ENCODE peak calls at places on chromosomes 3 and 15, in five cellular contexts. M is putamen, D is RWPE1, U is H7, H is EH. J is an unnamed sample.

GRCh38 chr15:90001683-90002427 is 731 bp downstream of the ZNF710 start:
- DNase-seq in M (peak; percentile 45), D (peak; percentile 75), U (peak; percentile 94), H (peak; percentile 68), J (peak; percentile 82)

GRCh38 chr15:42034628-42035177 is 13.9 kb upstream of the PLA2G4E start:
- DNase-seq in H (no peak), M (no peak), U (no peak), D (no peak), J (no peak)

GRCh38 chr3:172465281-172465680 is 17.0 kb upstream of the GHSR start:
- DNase-seq in D (no peak), H (no peak), U (no peak), M (no peak), J (no peak)

GRCh38 chr3:25021816-25022215 is 406.2 kb upstream of the RARB start:
- DNase-seq in D (peak; percentile 2), U (no peak), H (peak; percentile 66), M (peak; percentile 37), J (no peak)

GRCh38 chr3:148389916-148390315 is 307.8 kb upstream of the AGTR1 start:
- DNase-seq in U (no peak), H (peak; percentile 66), M (no peak), D (no peak), J (no peak)

GRCh38 chr3:157786618-157787017 is 283.4 kb upstream of the VEPH1 start:
- DNase-seq in D (peak; percentile 41), H (peak; percentile 64), U (no peak), M (no peak), J (no peak)

GRCh38 chr3:43155464-43156121 is 49.7 kb upstream of the POMGNT2 start:
- DNase-seq in M (peak; percentile 49), D (peak; percentile 69), U (peak; percentile 65), H (peak; percentile 86), J (no peak)

GRCh38 chr3:134054881-134055280 is 25.2 kb upstream of the SLCO2A1 start:
- DNase-seq in D (no peak), U (no peak), M (no peak), H (no peak), J (no peak)

GRCh38 chr15:40873625-40874561 is at the start of gene RHOV:
- DNase-seq in M (no peak), H (peak; percentile 60), D (peak; percentile 74), U (peak; percentile 94), J (peak; percentile 56)

GRCh38 chr3:13711911-13712650 is 163.2 kb downstream of the FBLN2 start:
- DNase-seq in U (no peak), H (no peak), M (no peak), D (no peak), J (no peak)

GRCh38 chr15:36682091-36682490 is 102.7 kb downstream of the CDIN1 start:
- DNase-seq in H (peak; percentile 62), U (no peak), M (no peak), D (no peak), J (no peak)

GRCh38 chr15:87403973-87404372 is 852.6 kb downstream of the NTRK3 start:
- DNase-seq in M (no peak), U (no peak), D (no peak), H (no peak), J (no peak)

GRCh38 chr3:171650193-171650592 is 160.1 kb downstream of the PLD1 start:
- DNase-seq in D (no peak), M (no peak), U (no peak), H (no peak), J (no peak)

GRCh38 chr3:185823280-185824044 is 1.4 kb downstream of the IGF2BP2 start:
- DNase-seq in H (peak; percentile 63), U (peak; percentile 80), D (peak; percentile 20), M (no peak), J (peak; percentile 24)

GRCh38 chr3:173501941-173502489 is 104.5 kb downstream of the NLGN1 start:
- DNase-seq in D (no peak), M (no peak), H (peak; percentile 51), U (no peak), J (no peak)

GRCh38 chr3:12363397-12364195 is 74.7 kb downstream of the PPARG start:
- DNase-seq in U (no peak), M (no peak), H (no peak), D (no peak), J (no peak)

GRCh38 chr3:167288737-167289136 is 91.4 kb downstream of the ZBBX start:
- DNase-seq in M (no peak), H (no peak), D (no peak), U (no peak), J (no peak)

GRCh38 chr3:11555823-11556222 is 87.9 kb downstream of the VGLL4 start:
- DNase-seq in H (no peak), D (no peak), M (no peak), U (peak; percentile 32), J (no peak)

GRCh38 chr15:49644364-49644794 is 23.5 kb downstream of the DTWD1 start:
- DNase-seq in H (peak; percentile 61), U (no peak), M (no peak), D (no peak), J (no peak)

GRCh38 chr3:44712455-44713075 is at the start of gene ZNF502:
- DNase-seq in U (no peak), D (peak; percentile 61), M (peak; percentile 88), H (peak; percentile 84), J (no peak)

GRCh38 chr15:41656188-41656587 is 4.0 kb upstream of the MGA start:
- DNase-seq in U (no peak), H (peak; percentile 43), M (no peak), D (no peak), J (no peak)

GRCh38 chr3:197926418-197926817 is 23.6 kb upstream of the RPL35A start:
- DNase-seq in M (no peak), H (no peak), D (no peak), U (peak; percentile 46), J (no peak)

GRCh38 chr3:62493116-62493801 is 119.9 kb upstream of the FEZF2 start:
- DNase-seq in U (peak; percentile 50), M (no peak), D (no peak), H (peak; percentile 2), J (no peak)

GRCh38 chr3:72044231-72044935 is 259.4 kb upstream of the PROK2 start:
- DNase-seq in M (no peak), U (no peak), H (peak; percentile 71), D (no peak), J (no peak)

GRCh38 chr15:39154776-39155175 is 426.1 kb upstream of the THBS1 start:
- DNase-seq in H (peak; percentile 73), D (no peak), M (no peak), U (no peak), J (no peak)

GRCh38 chr15:69317392-69317841 is 18.7 kb downstream of the PAQR5 start:
- DNase-seq in D (no peak), U (peak; percentile 38), M (no peak), H (no peak), J (no peak)

GRCh38 chr3:146142757-146143156 is 18.2 kb downstream of the PLOD2 start:
- DNase-seq in H (peak; percentile 65), U (no peak), M (no peak), D (no peak), J (no peak)

GRCh38 chr3:139780603-139781002 is 102.8 kb upstream of the NMNAT3 start:
- DNase-seq in U (no peak), H (peak; percentile 5), D (no peak), M (no peak), J (no peak)

GRCh38 chr3:69241769-69242168 is 119.4 kb upstream of the LMOD3 start:
- DNase-seq in M (no peak), U (no peak), D (no peak), H (no peak), J (no peak)

GRCh38 chr3:194893121-194893979 is 207.7 kb downstream of the FAM43A start:
- DNase-seq in M (no peak), D (no peak), H (no peak), U (no peak), J (no peak)

GRCh38 chr15:40992825-40993224 is 39.6 kb downstream of the CHAC1 start:
- DNase-seq in H (no peak), M (no peak), D (no peak), U (no peak), J (no peak)

GRCh38 chr15:28974142-28974541 is 88.4 kb downstream of the APBA2 start:
- DNase-seq in H (no peak), U (no peak), M (no peak), D (no peak), J (no peak)

GRCh38 chr3:41195970-41196369 is 3.3 kb upstream of the CTNNB1 start:
- DNase-seq in M (no peak), D (no peak), H (no peak), U (no peak), J (no peak)

J was measured in GM19239.